ENCODE peak calls at places on chromosome 14, in six cellular contexts. G is HL-60, K is RWPE2, B is PC-9, V is fibroblast of lung, T is dorsolateral prefrontal cortex. M is an unnamed sample.

GRCh38 chr14:52873694-52874093 is 77.2 kb downstream of the FERMT2 start:
- DNase-seq in T (no peak), B (no peak), V (peak), K (no peak), G (no peak), M (no peak)

GRCh38 chr14:58196198-58196597 is 3.8 kb upstream of the ACTR10 start:
- DNase-seq in G (no peak), T (no peak), K (no peak), B (no peak), V (no peak), M (no peak)

GRCh38 chr14:21917699-21918436 is 244.2 kb upstream of the OR4E1 start:
- DNase-seq in B (peak), K (no peak), G (peak), V (peak), T (peak), M (no peak)

GRCh38 chr14:91261115-91261514 is 16.6 kb upstream of the GPR68 start:
- DNase-seq in T (no peak), G (no peak), K (no peak), V (no peak), B (no peak), M (no peak)

GRCh38 chr14:94144765-94145164 is 15.4 kb upstream of the IFI27L2 start:
- DNase-seq in G (no peak), K (no peak), B (no peak), V (peak), T (no peak), M (no peak)

GRCh38 chr14:105477659-105478623 is 3.3 kb downstream of the CRIP2 start:
- DNase-seq in G (peak), K (no peak), V (no peak), T (no peak), B (no peak), M (peak)

GRCh38 chr14:100868621-100869370 is 34.7 kb downstream of the RTL1 start:
- DNase-seq in B (no peak), K (peak), G (no peak), T (no peak), V (no peak), M (no peak)

GRCh38 chr14:25868521-25869314 is 729.1 kb downstream of the NOVA1 start:
- DNase-seq in G (no peak), B (no peak), V (no peak), K (no peak), T (no peak), M (no peak)

GRCh38 chr14:59333668-59334067 is 131.5 kb downstream of the GPR135 start:
- DNase-seq in K (no peak), T (no peak), G (peak), V (peak), B (no peak), M (no peak)

GRCh38 chr14:52609445-52610044 is 56.9 kb downstream of the GPR137C start:
- DNase-seq in G (no peak), B (no peak), T (no peak), K (no peak), V (no peak), M (no peak)

GRCh38 chr14:63406341-63406740 is 87.6 kb upstream of the GPHB5 start:
- DNase-seq in G (no peak), B (no peak), T (no peak), K (no peak), V (no peak), M (no peak)

GRCh38 chr14:55457496-55457895 is 17.1 kb upstream of the TBPL2 start:
- DNase-seq in K (no peak), T (no peak), B (no peak), V (no peak), G (no peak), M (no peak)

GRCh38 chr14:38391334-38391733 is 135.4 kb upstream of the CLEC14A start:
- DNase-seq in V (peak), K (no peak), B (no peak), G (no peak), T (no peak), M (no peak)

GRCh38 chr14:49549446-49549845 is 36.7 kb downstream of the RPS29 start:
- DNase-seq in V (no peak), G (no peak), K (no peak), B (no peak), T (no peak), M (no peak)

GRCh38 chr14:77638738-77639137 is 22.3 kb upstream of the SPTLC2 start:
- DNase-seq in B (no peak), K (peak), G (no peak), T (no peak), V (peak), M (no peak)

GRCh38 chr14:52073251-52073650 is 4.4 kb upstream of the NID2 start:
- DNase-seq in K (no peak), V (no peak), B (no peak), G (no peak), T (no peak), M (no peak)

GRCh38 chr14:86057018-86057667 is 527.2 kb downstream of the FLRT2 start:
- DNase-seq in B (peak), V (peak), G (no peak), K (no peak), T (no peak), M (peak)

GRCh38 chr14:98954347-98955000 is 317.5 kb downstream of the BCL11B start:
- DNase-seq in G (no peak), B (no peak), T (no peak), V (no peak), K (peak), M (no peak)

GRCh38 chr14:78405071-78405856 is 235.1 kb downstream of the NRXN3 start:
- DNase-seq in G (no peak), K (no peak), T (no peak), B (no peak), V (no peak), M (no peak)

GRCh38 chr14:34043627-34044372 is 92.9 kb upstream of the EGLN3 start:
- DNase-seq in K (no peak), B (peak), G (no peak), V (no peak), T (no peak), M (peak)

GRCh38 chr14:34569750-34570149 is 30.2 kb upstream of the EAPP start:
- DNase-seq in T (no peak), V (peak), K (no peak), B (no peak), G (no peak), M (no peak)

GRCh38 chr14:31253746-31254471 is 46.3 kb upstream of the HECTD1 start:
- DNase-seq in K (no peak), G (no peak), V (no peak), T (no peak), B (no peak), M (no peak)

GRCh38 chr14:104678346-104678745 is 11.1 kb upstream of the INF2 start:
- DNase-seq in V (peak), K (no peak), T (no peak), G (no peak), B (no peak), M (no peak)

GRCh38 chr14:87111741-87112140 is 881.2 kb downstream of the GALC start:
- DNase-seq in V (no peak), T (no peak), B (no peak), K (no peak), G (no peak), M (no peak)

GRCh38 chr14:87111141-87111540 is 881.8 kb downstream of the GALC start:
- DNase-seq in V (no peak), K (no peak), T (no peak), G (no peak), B (no peak), M (no peak)

GRCh38 chr14:87109271-87109670 is 883.7 kb downstream of the GALC start:
- DNase-seq in B (no peak), T (no peak), K (no peak), G (no peak), V (no peak), M (no peak)

GRCh38 chr14:87115234-87115633 is 877.7 kb downstream of the GALC start:
- DNase-seq in V (no peak), G (no peak), T (no peak), K (no peak), B (no peak), M (no peak)

GRCh38 chr14:87113286-87113685 is 879.7 kb downstream of the GALC start:
- DNase-seq in G (no peak), B (no peak), T (no peak), V (no peak), K (no peak), M (no peak)
- TF ChIP-seq CTCF in G (no peak), B (no peak), T (no peak), V (no peak), K (peak), M (no peak)

GRCh38 chr14:95313707-95314106 is 6.0 kb downstream of the CLMN start:
- DNase-seq in B (peak), G (peak), V (peak), K (no peak), T (peak), M (no peak)
- H3K27ac ChIP-seq in B (peak), G (peak), V (peak), K (peak), T (peak), M (no peak)

GRCh38 chr14:81302613-81303012 is 81.9 kb upstream of the GTF2A1 start:
- DNase-seq in B (no peak), T (no peak), K (no peak), V (no peak), G (no peak), M (no peak)
- TF ChIP-seq CTCF in B (no peak), T (no peak), K (peak), V (no peak), G (no peak), M (no peak)

DNA sequence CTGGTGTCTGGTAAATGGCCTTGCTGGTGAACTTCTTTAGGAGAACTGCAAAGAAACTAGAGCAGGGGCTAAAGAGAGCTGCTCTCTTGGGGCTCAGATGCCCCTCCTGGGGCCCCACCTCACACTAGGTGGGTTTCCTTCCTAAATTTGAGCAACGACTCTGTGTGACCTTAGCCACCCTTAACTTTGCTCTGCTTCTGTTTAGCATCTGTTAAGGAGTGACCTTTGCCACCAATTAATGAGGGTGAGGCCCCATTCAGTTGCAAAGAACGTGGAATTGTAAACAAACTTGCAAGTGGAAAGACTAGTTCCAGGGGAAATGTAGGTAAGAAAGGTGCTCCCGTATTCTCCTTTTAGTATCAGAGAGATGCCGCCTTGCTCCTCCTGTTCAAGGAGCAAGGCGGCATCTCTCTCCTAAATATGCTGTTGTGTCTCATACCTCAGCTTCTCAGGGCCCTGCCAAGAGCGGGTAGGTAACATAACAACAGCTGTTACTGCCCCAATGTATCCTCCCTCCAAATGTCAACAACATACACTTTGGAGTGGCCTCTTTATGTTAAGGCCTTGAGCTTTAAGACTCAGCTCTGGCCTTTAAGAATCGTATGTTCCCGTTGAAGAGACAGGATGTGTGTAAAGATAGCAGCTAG is 77.6 kb upstream of the FUT8 start:
- DNase-seq in V (no peak), B (peak), T (no peak), G (no peak), K (no peak), M (no peak)
- H3K27ac ChIP-seq in V (peak), B (peak), T (no peak), G (no peak), K (no peak), M (no peak)

GRCh38 chr14:92880851-92881250 is 42.1 kb upstream of the CHGA start:
- DNase-seq in V (peak), G (no peak), B (peak), K (no peak), T (no peak), M (no peak)
- TF ChIP-seq CTCF in V (no peak), G (no peak), B (peak), K (peak), T (peak), M (no peak)

DNA sequence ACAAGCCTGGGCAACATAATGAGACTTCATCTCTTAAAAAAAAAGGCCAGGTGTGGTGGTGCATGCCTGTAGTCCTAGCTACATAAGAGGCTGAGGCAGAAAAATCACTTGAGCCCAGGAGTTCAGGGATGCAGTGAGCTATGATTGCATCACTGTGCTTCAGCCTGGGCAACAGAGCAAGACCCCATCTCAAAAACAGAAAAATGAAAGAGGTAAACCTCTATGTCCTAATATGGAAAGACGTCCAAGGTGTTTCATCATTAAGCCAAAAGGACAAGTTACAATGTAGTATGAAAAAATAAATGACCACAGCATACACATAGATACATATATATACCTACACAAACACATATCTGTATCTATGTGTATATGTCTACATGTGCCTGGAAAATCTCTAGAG is 15.4 kb downstream of the SPTB start:
- DNase-seq in B (no peak), T (no peak), G (no peak), K (no peak), V (no peak), M (no peak)
- H3K27ac ChIP-seq in B (no peak), T (no peak), G (no peak), K (no peak), V (no peak), M (no peak)

DNA sequence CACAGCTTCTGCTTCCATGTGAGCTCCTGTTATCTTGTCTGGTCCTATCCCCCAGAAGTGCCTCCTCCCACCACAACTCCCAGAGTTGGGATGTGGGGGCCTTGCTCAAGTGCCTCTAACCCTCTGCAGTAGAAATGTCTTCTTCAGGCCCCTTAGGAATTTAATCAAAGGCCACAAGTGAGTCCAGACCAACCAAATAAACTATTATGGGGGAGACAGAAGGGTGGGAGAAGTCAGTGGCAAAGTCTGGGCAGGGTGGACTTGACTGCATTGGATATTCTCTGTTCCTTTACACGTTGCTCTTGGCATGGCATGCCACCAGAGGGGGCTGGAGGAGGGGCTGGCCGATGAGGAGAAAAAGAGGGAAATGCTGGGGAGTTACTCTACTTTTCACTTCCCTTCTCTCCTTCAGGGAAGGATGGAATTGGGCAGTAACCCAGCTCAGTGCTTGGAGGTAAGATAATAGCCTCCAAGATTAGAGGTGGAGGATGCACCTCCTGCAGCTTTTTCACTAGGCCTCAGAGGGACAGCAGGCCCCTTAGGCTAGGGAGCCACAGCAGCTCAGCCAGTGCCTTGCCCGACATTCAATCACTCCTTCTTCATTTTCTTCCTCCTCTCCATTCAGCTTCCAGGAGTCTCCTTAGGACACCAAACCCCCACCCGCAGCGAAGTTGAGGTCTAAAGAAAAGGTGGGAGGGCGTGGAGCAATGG is 1.2 kb upstream of the AP1G2 start:
- DNase-seq in V (no peak), K (peak), G (no peak), B (peak), T (no peak), M (no peak)
- TF ChIP-seq CTCF in V (no peak), K (peak), G (peak), B (no peak), T (peak), M (no peak)

DNA sequence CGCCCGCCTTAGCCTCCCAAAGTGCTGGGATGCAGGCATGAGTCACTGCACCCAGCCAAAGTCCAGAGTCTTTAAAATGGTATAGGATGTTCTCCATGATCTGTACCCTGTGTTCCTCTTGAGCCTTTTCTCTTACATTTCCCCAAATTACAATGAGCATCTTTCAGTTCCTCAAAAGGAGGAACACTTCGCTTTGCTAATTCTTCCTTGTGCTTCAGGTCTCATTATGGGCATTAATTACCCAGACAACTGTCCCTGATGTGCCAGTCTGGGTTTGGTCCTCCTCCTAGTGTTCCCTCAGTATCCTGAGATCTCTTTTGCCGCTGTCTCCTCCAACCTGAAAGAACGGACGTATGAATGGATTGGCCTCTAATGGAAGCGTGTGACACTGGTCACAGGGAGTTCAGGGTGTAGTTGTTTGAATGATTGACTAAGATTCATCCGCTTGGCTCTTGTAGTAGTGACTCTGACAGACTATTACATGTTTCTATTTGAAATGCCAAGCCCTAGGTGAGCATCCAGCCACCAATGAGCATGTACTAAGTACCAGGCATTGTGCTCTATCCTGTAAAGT is 8.2 kb downstream of the PRKCH start:
- DNase-seq in T (no peak), G (no peak), V (no peak), B (no peak), K (no peak), M (no peak)
- H3K27ac ChIP-seq in T (no peak), G (no peak), V (no peak), B (no peak), K (no peak), M (peak)

GRCh38 chr14:61736751-61737150 is 25.5 kb upstream of the SNAPC1 start:
- DNase-seq in V (no peak), G (no peak), B (no peak), T (no peak), K (no peak), M (no peak)

GRCh38 chr14:61726772-61727658 is 31.7 kb downstream of the HIF1A start:
- DNase-seq in K (no peak), V (no peak), G (no peak), B (no peak), T (no peak), M (no peak)

GRCh38 chr14:61733972-61734371 is 28.2 kb upstream of the SNAPC1 start:
- DNase-seq in G (no peak), K (no peak), T (no peak), B (no peak), V (no peak), M (no peak)

DNA sequence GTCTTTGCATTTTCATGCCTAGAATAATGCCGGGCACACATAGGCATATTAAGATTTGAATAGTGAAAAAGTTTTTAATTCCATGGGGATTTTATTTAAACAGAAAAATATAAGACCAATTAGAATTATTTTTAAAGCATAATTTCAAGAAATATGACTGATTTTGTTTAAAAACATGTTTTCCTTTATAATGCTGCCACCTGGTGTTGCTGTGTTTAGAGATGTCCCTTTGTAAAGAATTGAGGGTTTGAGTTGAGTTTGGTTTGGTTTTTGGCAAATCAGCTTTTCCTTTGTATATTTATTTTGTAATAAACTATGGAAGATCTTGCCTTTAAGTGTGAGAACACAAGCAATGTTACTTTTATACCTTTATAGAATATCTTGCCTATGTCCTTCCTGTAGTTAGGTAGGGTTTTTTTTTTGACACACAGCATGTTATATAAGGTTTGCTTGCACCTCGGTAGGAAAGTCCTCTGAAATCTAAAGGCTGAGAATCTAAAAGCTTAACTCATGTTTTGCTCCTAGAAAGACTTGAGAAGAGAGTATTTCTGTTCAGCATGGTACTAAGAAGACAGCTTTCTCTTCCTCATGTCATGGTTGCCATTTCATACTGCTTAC is 31.4 kb upstream of the SNAPC1 start:
- DNase-seq in B (no peak), V (peak), G (no peak), T (no peak), K (no peak), M (no peak)
- TF ChIP-seq CTCF in B (peak), V (peak), G (no peak), T (peak), K (peak), M (peak)

GRCh38 chr14:65745396-65746190 is 333.1 kb downstream of the FUT8 start:
- DNase-seq in T (no peak), V (no peak), G (peak), K (no peak), B (no peak), M (no peak)
- H3K27ac ChIP-seq in T (no peak), V (no peak), G (no peak), K (no peak), B (no peak), M (no peak)